ENCODE peak calls at places on chromosomes 3 and 15, in seven cellular contexts. One of them, this sample, is unnamed.
A peak's percentile ranks its signal among the peaks of the same experiment; 100 is the strongest.

GRCh38 chr3:50464578-50464977 is 38.9 kb downstream of the CACNA2D2 start:
- DNase-seq in natural killer cell: no peak
- DNase-seq in endothelial cell: no peak
- DNase-seq in hepatocyte: no peak
- DNase-seq in stimulated activated CD8-positive, alpha-beta memory T cell treated with anti-CD3 and anti-CD28 coated beads, Interleukin-4, amount 100 ng/mL, for 1 hour: no peak
- DNase-seq in glutamatergic neuron: no peak
- DNase-seq in effector CD4-positive, alpha-beta T cell: no peak
- DNase-seq in this sample: no peak

GRCh38 chr15:34886134-34886533 is 83.4 kb downstream of the AQR start:
- DNase-seq in hepatocyte: no peak
- DNase-seq in natural killer cell: no peak
- DNase-seq in glutamatergic neuron: no peak
- DNase-seq in endothelial cell: no peak
- DNase-seq in effector CD4-positive, alpha-beta T cell: no peak
- DNase-seq in stimulated activated CD8-positive, alpha-beta memory T cell treated with anti-CD3 and anti-CD28 coated beads, Interleukin-4, amount 100 ng/mL, for 1 hour: no peak
- DNase-seq in this sample: no peak

GRCh38 chr15:70438776-70439175 is 324.6 kb downstream of the UACA start:
- DNase-seq in glutamatergic neuron: no peak
- DNase-seq in hepatocyte: no peak
- DNase-seq in natural killer cell: peak; percentile 9
- DNase-seq in endothelial cell: no peak
- DNase-seq in stimulated activated CD8-positive, alpha-beta memory T cell treated with anti-CD3 and anti-CD28 coated beads, Interleukin-4, amount 100 ng/mL, for 1 hour: no peak
- DNase-seq in effector CD4-positive, alpha-beta T cell: no peak
- DNase-seq in this sample: no peak

GRCh38 chr3:182083112-182083511 is 371.4 kb downstream of the SOX2 start:
- DNase-seq in endothelial cell: no peak
- DNase-seq in effector CD4-positive, alpha-beta T cell: no peak
- DNase-seq in hepatocyte: no peak
- DNase-seq in glutamatergic neuron: no peak
- DNase-seq in stimulated activated CD8-positive, alpha-beta memory T cell treated with anti-CD3 and anti-CD28 coated beads, Interleukin-4, amount 100 ng/mL, for 1 hour: no peak
- DNase-seq in natural killer cell: no peak
- DNase-seq in this sample: no peak

GRCh38 chr3:25428003-25428861 is at the start of gene RARB:
- DNase-seq in natural killer cell: peak; percentile 17
- DNase-seq in glutamatergic neuron: peak; percentile 39
- DNase-seq in hepatocyte: peak; percentile 93
- DNase-seq in stimulated activated CD8-positive, alpha-beta memory T cell treated with anti-CD3 and anti-CD28 coated beads, Interleukin-4, amount 100 ng/mL, for 1 hour: no peak
- DNase-seq in endothelial cell: peak; percentile 39
- DNase-seq in effector CD4-positive, alpha-beta T cell: no peak
- DNase-seq in this sample: no peak

GRCh38 chr3:133459400-133459799 is 59.5 kb downstream of the BFSP2 start:
- DNase-seq in stimulated activated CD8-positive, alpha-beta memory T cell treated with anti-CD3 and anti-CD28 coated beads, Interleukin-4, amount 100 ng/mL, for 1 hour: no peak
- DNase-seq in endothelial cell: no peak
- DNase-seq in glutamatergic neuron: no peak
- DNase-seq in hepatocyte: no peak
- DNase-seq in natural killer cell: no peak
- DNase-seq in effector CD4-positive, alpha-beta T cell: no peak
- DNase-seq in this sample: no peak

GRCh38 chr15:94287794-94288246 is 56.5 kb downstream of the MCTP2 start:
- DNase-seq in glutamatergic neuron: no peak
- DNase-seq in effector CD4-positive, alpha-beta T cell: no peak
- DNase-seq in hepatocyte: no peak
- DNase-seq in stimulated activated CD8-positive, alpha-beta memory T cell treated with anti-CD3 and anti-CD28 coated beads, Interleukin-4, amount 100 ng/mL, for 1 hour: no peak
- DNase-seq in endothelial cell: no peak
- DNase-seq in natural killer cell: peak; percentile 68
- DNase-seq in this sample: no peak

GRCh38 chr3:61411009-61411662 is 150.2 kb upstream of the PTPRG start:
- DNase-seq in glutamatergic neuron: no peak
- DNase-seq in endothelial cell: no peak
- DNase-seq in effector CD4-positive, alpha-beta T cell: no peak
- DNase-seq in stimulated activated CD8-positive, alpha-beta memory T cell treated with anti-CD3 and anti-CD28 coated beads, Interleukin-4, amount 100 ng/mL, for 1 hour: no peak
- DNase-seq in natural killer cell: no peak
- DNase-seq in hepatocyte: no peak
- DNase-seq in this sample: no peak

GRCh38 chr3:149934524-149934923 is 36.2 kb downstream of the PFN2 start:
- DNase-seq in glutamatergic neuron: no peak
- DNase-seq in stimulated activated CD8-positive, alpha-beta memory T cell treated with anti-CD3 and anti-CD28 coated beads, Interleukin-4, amount 100 ng/mL, for 1 hour: no peak
- DNase-seq in natural killer cell: no peak
- DNase-seq in endothelial cell: no peak
- DNase-seq in hepatocyte: peak; percentile 13
- DNase-seq in effector CD4-positive, alpha-beta T cell: no peak
- DNase-seq in this sample: no peak

GRCh38 chr3:15953841-15954240 is 156.1 kb upstream of the ANKRD28 start:
- DNase-seq in stimulated activated CD8-positive, alpha-beta memory T cell treated with anti-CD3 and anti-CD28 coated beads, Interleukin-4, amount 100 ng/mL, for 1 hour: no peak
- DNase-seq in natural killer cell: no peak
- DNase-seq in glutamatergic neuron: no peak
- DNase-seq in hepatocyte: no peak
- DNase-seq in endothelial cell: no peak
- DNase-seq in effector CD4-positive, alpha-beta T cell: no peak
- DNase-seq in this sample: no peak

GRCh38 chr3:72405943-72406585 is 442.2 kb downstream of the SHQ1 start:
- DNase-seq in endothelial cell: no peak
- DNase-seq in natural killer cell: no peak
- DNase-seq in stimulated activated CD8-positive, alpha-beta memory T cell treated with anti-CD3 and anti-CD28 coated beads, Interleukin-4, amount 100 ng/mL, for 1 hour: no peak
- DNase-seq in glutamatergic neuron: no peak
- DNase-seq in effector CD4-positive, alpha-beta T cell: no peak
- DNase-seq in hepatocyte: no peak
- DNase-seq in this sample: no peak

GRCh38 chr3:46469680-46470357 is 5.1 kb upstream of the LTF start:
- DNase-seq in glutamatergic neuron: no peak
- DNase-seq in endothelial cell: no peak
- DNase-seq in stimulated activated CD8-positive, alpha-beta memory T cell treated with anti-CD3 and anti-CD28 coated beads, Interleukin-4, amount 100 ng/mL, for 1 hour: no peak
- DNase-seq in natural killer cell: no peak
- DNase-seq in hepatocyte: no peak
- DNase-seq in effector CD4-positive, alpha-beta T cell: no peak
- DNase-seq in this sample: no peak

GRCh38 chr3:108472011-108472591 is 38.3 kb downstream of the MYH15 start:
- DNase-seq in endothelial cell: no peak
- DNase-seq in hepatocyte: peak; percentile 16
- DNase-seq in glutamatergic neuron: no peak
- DNase-seq in stimulated activated CD8-positive, alpha-beta memory T cell treated with anti-CD3 and anti-CD28 coated beads, Interleukin-4, amount 100 ng/mL, for 1 hour: no peak
- DNase-seq in effector CD4-positive, alpha-beta T cell: no peak
- DNase-seq in natural killer cell: no peak
- DNase-seq in this sample: no peak

GRCh38 chr15:36527512-36528162 is 51.8 kb upstream of the CDIN1 start:
- DNase-seq in stimulated activated CD8-positive, alpha-beta memory T cell treated with anti-CD3 and anti-CD28 coated beads, Interleukin-4, amount 100 ng/mL, for 1 hour: no peak
- DNase-seq in natural killer cell: no peak
- DNase-seq in hepatocyte: no peak
- DNase-seq in endothelial cell: no peak
- DNase-seq in glutamatergic neuron: no peak
- DNase-seq in effector CD4-positive, alpha-beta T cell: no peak
- DNase-seq in this sample: no peak

GRCh38 chr3:42067324-42067723 is 23.8 kb upstream of the TRAK1 start:
- DNase-seq in effector CD4-positive, alpha-beta T cell: no peak
- DNase-seq in hepatocyte: peak; percentile 30
- DNase-seq in stimulated activated CD8-positive, alpha-beta memory T cell treated with anti-CD3 and anti-CD28 coated beads, Interleukin-4, amount 100 ng/mL, for 1 hour: no peak
- DNase-seq in endothelial cell: no peak
- DNase-seq in natural killer cell: no peak
- DNase-seq in glutamatergic neuron: no peak
- DNase-seq in this sample: no peak

GRCh38 chr3:126424751-126425150 is 30.0 kb downstream of the CFAP100 start:
- DNase-seq in natural killer cell: no peak
- DNase-seq in effector CD4-positive, alpha-beta T cell: no peak
- DNase-seq in glutamatergic neuron: no peak
- DNase-seq in hepatocyte: no peak
- DNase-seq in endothelial cell: no peak
- DNase-seq in stimulated activated CD8-positive, alpha-beta memory T cell treated with anti-CD3 and anti-CD28 coated beads, Interleukin-4, amount 100 ng/mL, for 1 hour: no peak
- DNase-seq in this sample: no peak

GRCh38 chr15:89999676-90000174 is 1.4 kb upstream of the ZNF710 start:
- DNase-seq in effector CD4-positive, alpha-beta T cell: no peak
- DNase-seq in natural killer cell: no peak
- DNase-seq in stimulated activated CD8-positive, alpha-beta memory T cell treated with anti-CD3 and anti-CD28 coated beads, Interleukin-4, amount 100 ng/mL, for 1 hour: no peak
- DNase-seq in endothelial cell: peak; percentile 37
- DNase-seq in glutamatergic neuron: peak; percentile 71
- DNase-seq in hepatocyte: peak; percentile 67
- DNase-seq in this sample: no peak

GRCh38 chr15:33618300-33618699 is 307.5 kb downstream of the RYR3 start:
- DNase-seq in endothelial cell: no peak
- DNase-seq in hepatocyte: no peak
- DNase-seq in stimulated activated CD8-positive, alpha-beta memory T cell treated with anti-CD3 and anti-CD28 coated beads, Interleukin-4, amount 100 ng/mL, for 1 hour: no peak
- DNase-seq in glutamatergic neuron: no peak
- DNase-seq in effector CD4-positive, alpha-beta T cell: no peak
- DNase-seq in natural killer cell: no peak
- DNase-seq in this sample: no peak

GRCh38 chr3:182597621-182598041 is 195.7 kb upstream of the ATP11B start:
- DNase-seq in effector CD4-positive, alpha-beta T cell: no peak
- DNase-seq in hepatocyte: peak; percentile 40
- DNase-seq in natural killer cell: no peak
- DNase-seq in endothelial cell: no peak
- DNase-seq in glutamatergic neuron: no peak
- DNase-seq in stimulated activated CD8-positive, alpha-beta memory T cell treated with anti-CD3 and anti-CD28 coated beads, Interleukin-4, amount 100 ng/mL, for 1 hour: no peak
- DNase-seq in this sample: no peak

GRCh38 chr15:91104111-91104510 is 4.1 kb downstream of the SV2B start:
- DNase-seq in hepatocyte: no peak
- DNase-seq in natural killer cell: no peak
- DNase-seq in endothelial cell: no peak
- DNase-seq in glutamatergic neuron: no peak
- DNase-seq in effector CD4-positive, alpha-beta T cell: no peak
- DNase-seq in stimulated activated CD8-positive, alpha-beta memory T cell treated with anti-CD3 and anti-CD28 coated beads, Interleukin-4, amount 100 ng/mL, for 1 hour: no peak
- DNase-seq in this sample: no peak

GRCh38 chr3:110180733-110181132 is 843.4 kb upstream of the DPPA4 start:
- DNase-seq in glutamatergic neuron: no peak
- DNase-seq in natural killer cell: no peak
- DNase-seq in stimulated activated CD8-positive, alpha-beta memory T cell treated with anti-CD3 and anti-CD28 coated beads, Interleukin-4, amount 100 ng/mL, for 1 hour: no peak
- DNase-seq in hepatocyte: no peak
- DNase-seq in effector CD4-positive, alpha-beta T cell: no peak
- DNase-seq in endothelial cell: no peak
- DNase-seq in this sample: no peak

GRCh38 chr15:80036067-80036466 is 23.4 kb upstream of the ZFAND6 start:
- DNase-seq in natural killer cell: no peak
- DNase-seq in stimulated activated CD8-positive, alpha-beta memory T cell treated with anti-CD3 and anti-CD28 coated beads, Interleukin-4, amount 100 ng/mL, for 1 hour: no peak
- DNase-seq in endothelial cell: no peak
- DNase-seq in effector CD4-positive, alpha-beta T cell: no peak
- DNase-seq in hepatocyte: no peak
- DNase-seq in glutamatergic neuron: no peak
- DNase-seq in this sample: no peak